ENCODE peak calls at places on chromosomes 1 and 21, in ten cellular contexts. P is MCF 10A; M is Calu3; L is fibroblast of villous mesenchyme; F is K562; C is CD8-positive, alpha-beta T cell; D is GM13976; H is body of pancreas; Z is coronary artery; W is cardiac muscle cell. G is an unnamed sample.

GRCh38 chr21:37088196-37088595 is 15.1 kb downstream of the TTC3 start:
- DNase-seq in M (no peak), H (no peak), L (peak), P (peak), D (no peak), C (no peak), W (peak), Z (no peak), F (no peak), G (no peak)

GRCh38 chr1:198157847-198158765 is 1.3 kb downstream of the NEK7 start:
- DNase-seq in M (no peak), W (peak), F (no peak), H (no peak), Z (no peak), L (peak), P (peak), C (peak), D (no peak), G (peak)

GRCh38 chr1:218479436-218480115 is 134.4 kb downstream of the TGFB2 start:
- DNase-seq in L (peak), M (no peak), C (no peak), H (no peak), F (no peak), D (no peak), Z (no peak), P (no peak), W (peak), G (no peak)

GRCh38 chr1:10754571-10755329 is 41.7 kb downstream of the CASZ1 start:
- DNase-seq in W (no peak), D (no peak), Z (no peak), C (no peak), M (no peak), F (no peak), H (no peak), L (no peak), P (no peak), G (no peak)

GRCh38 chr1:45013551-45014209 is 1.6 kb downstream of the UROD start:
- DNase-seq in D (no peak), Z (no peak), W (no peak), F (no peak), P (no peak), M (no peak), C (no peak), L (no peak), H (no peak), G (no peak)

GRCh38 chr1:52057876-52058275 is 1.8 kb downstream of the BTF3L4 start:
- DNase-seq in Z (no peak), F (no peak), D (no peak), C (no peak), P (no peak), M (no peak), L (no peak), H (no peak), W (peak), G (no peak)

GRCh38 chr1:110880708-110881374 is 7.9 kb downstream of the CD53 start:
- DNase-seq in L (no peak), Z (no peak), D (no peak), C (peak), H (no peak), P (no peak), W (no peak), M (no peak), F (peak), G (no peak)

GRCh38 chr1:115478933-115479551 is 141.0 kb upstream of the NGF start:
- DNase-seq in P (no peak), W (no peak), F (no peak), Z (peak), D (no peak), M (no peak), H (peak), C (no peak), L (no peak), G (no peak)

GRCh38 chr1:100671604-100672003 is 47.9 kb upstream of the VCAM1 start:
- DNase-seq in C (no peak), F (no peak), H (no peak), D (no peak), M (no peak), Z (no peak), P (no peak), L (peak), W (peak), G (no peak)

GRCh38 chr1:180953291-180953747 is 40.6 kb downstream of the KIAA1614 start:
- DNase-seq in H (peak), P (peak), M (peak), F (no peak), C (no peak), Z (no peak), D (peak), L (no peak), W (no peak), G (no peak)

GRCh38 chr1:19596065-19596718 is 47.9 kb upstream of the NBL1 start:
- DNase-seq in C (no peak), M (peak), D (no peak), H (no peak), F (no peak), P (no peak), W (peak), Z (no peak), L (no peak), G (peak)

GRCh38 chr1:202968895-202969295 is 1.8 kb upstream of the CYB5R1 start:
- DNase-seq in H (peak), C (peak), M (peak), L (peak), Z (no peak), W (peak), F (peak), P (peak), D (peak), G (peak)

GRCh38 chr1:84020151-84020550 is 21.2 kb upstream of the TTLL7 start:
- DNase-seq in L (peak), P (no peak), Z (no peak), H (peak), F (no peak), M (peak), C (no peak), W (no peak), D (no peak), G (no peak)

GRCh38 chr1:151934048-151934493 is 24.8 kb upstream of the THEM4 start:
- DNase-seq in M (peak), F (peak), D (peak), C (peak), W (peak), Z (no peak), H (peak), P (peak), L (peak), G (peak)

GRCh38 chr1:173507205-173507846 is 30.2 kb downstream of the PRDX6 start:
- DNase-seq in P (peak), M (peak), D (no peak), H (no peak), L (peak), Z (no peak), W (peak), C (no peak), F (no peak), G (peak)

GRCh38 chr1:230208619-230209261 is 141.7 kb downstream of the GALNT2 start:
- DNase-seq in L (peak), W (no peak), M (no peak), H (no peak), P (no peak), D (peak), Z (no peak), F (no peak), C (peak), G (no peak)

GRCh38 chr1:37859507-37860345 is at the start of gene MTF1:
- DNase-seq in D (peak), Z (peak), C (peak), F (peak), P (peak), M (peak), H (peak), W (peak), L (peak), G (peak)

GRCh38 chr1:58397187-58397820 is 149.2 kb downstream of the OMA1 start:
- DNase-seq in M (no peak), H (no peak), L (peak), W (peak), F (no peak), P (peak), D (no peak), Z (no peak), C (no peak), G (peak)

GRCh38 chr1:29641921-29642320 is 405.6 kb downstream of the PTPRU start:
- DNase-seq in H (no peak), M (no peak), D (no peak), F (no peak), C (no peak), P (no peak), L (no peak), W (no peak), Z (no peak), G (no peak)

GRCh38 chr1:115706774-115707425 is 61.6 kb downstream of the CASQ2 start:
- DNase-seq in Z (no peak), F (peak), M (no peak), L (peak), H (no peak), C (no peak), D (peak), W (peak), P (peak), G (peak)

GRCh38 chr1:81976539-81976938 is 175.8 kb downstream of the ADGRL2 start:
- DNase-seq in D (no peak), W (no peak), L (no peak), F (no peak), P (no peak), M (no peak), Z (no peak), C (no peak), H (no peak), G (no peak)

GRCh38 chr1:174556392-174556791 is 108.6 kb downstream of the GPR52 start:
- DNase-seq in W (no peak), M (no peak), L (no peak), F (no peak), D (no peak), P (no peak), C (no peak), Z (no peak), H (no peak), G (no peak)

GRCh38 chr1:6854166-6854565 is 68.9 kb downstream of the CAMTA1 start:
- DNase-seq in D (no peak), H (no peak), M (no peak), P (peak), L (no peak), Z (no peak), W (peak), C (no peak), F (no peak), G (no peak)

GRCh38 chr1:177615251-177615650 is 354.6 kb downstream of the SEC16B start:
- DNase-seq in Z (no peak), D (no peak), H (no peak), C (no peak), M (no peak), P (peak), L (peak), F (no peak), W (no peak), G (no peak)

GRCh38 chr21:25005388-25005787 is 601.9 kb downstream of the MRPL39 start:
- DNase-seq in C (no peak), M (no peak), H (no peak), W (no peak), D (no peak), Z (no peak), L (peak), F (no peak), P (peak), G (no peak)

GRCh38 chr1:181106479-181106878 is 18.0 kb downstream of the IER5 start:
- DNase-seq in F (no peak), P (no peak), Z (no peak), H (no peak), D (no peak), L (no peak), W (no peak), C (no peak), M (no peak), G (no peak)

GRCh38 chr1:5099018-5099417 is 444.6 kb downstream of the AJAP1 start:
- DNase-seq in F (no peak), L (no peak), H (no peak), W (no peak), M (no peak), Z (no peak), C (no peak), P (no peak), D (no peak), G (no peak)

GRCh38 chr1:5099558-5099957 is 445.1 kb downstream of the AJAP1 start:
- DNase-seq in P (no peak), W (no peak), D (no peak), H (peak), F (no peak), C (no peak), L (no peak), M (no peak), Z (no peak), G (no peak)
- TF ChIP-seq CTCF in P (no peak), W (no peak), D (no peak), H (no peak), F (no peak), C (no peak), L (no peak), M (no peak), Z (no peak), G (no peak)

GRCh38 chr1:242228991-242229390 is 230.1 kb upstream of the MAP1LC3C start:
- DNase-seq in F (no peak), W (no peak), Z (no peak), M (no peak), H (no peak), C (no peak), D (no peak), P (peak), L (no peak), G (no peak)
- TF ChIP-seq CTCF in F (no peak), W (no peak), Z (no peak), M (no peak), H (no peak), C (no peak), D (no peak), P (no peak), L (no peak), G (no peak)

GRCh38 chr1:226407199-226407496 is 745 bp downstream of the PARP1 start:
- DNase-seq in C (peak), F (no peak), D (no peak), H (no peak), P (no peak), Z (no peak), L (no peak), M (no peak), W (no peak), G (no peak)

GRCh38 chr1:226409392-226409791 is 1.5 kb upstream of the PARP1 start:
- DNase-seq in Z (no peak), W (no peak), M (no peak), D (no peak), L (no peak), C (no peak), H (no peak), P (no peak), F (no peak), G (no peak)

GRCh38 chr1:226406401-226406881 is 1.5 kb downstream of the PARP1 start:
- DNase-seq in D (no peak), Z (no peak), H (no peak), M (no peak), W (no peak), P (peak), L (peak), C (no peak), F (no peak), G (no peak)

GRCh38 chr1:226407497-226408284 is at the start of gene PARP1:
- DNase-seq in C (peak), L (peak), W (peak), M (peak), F (peak), H (peak), D (peak), P (peak), Z (peak), G (peak)

DNA sequence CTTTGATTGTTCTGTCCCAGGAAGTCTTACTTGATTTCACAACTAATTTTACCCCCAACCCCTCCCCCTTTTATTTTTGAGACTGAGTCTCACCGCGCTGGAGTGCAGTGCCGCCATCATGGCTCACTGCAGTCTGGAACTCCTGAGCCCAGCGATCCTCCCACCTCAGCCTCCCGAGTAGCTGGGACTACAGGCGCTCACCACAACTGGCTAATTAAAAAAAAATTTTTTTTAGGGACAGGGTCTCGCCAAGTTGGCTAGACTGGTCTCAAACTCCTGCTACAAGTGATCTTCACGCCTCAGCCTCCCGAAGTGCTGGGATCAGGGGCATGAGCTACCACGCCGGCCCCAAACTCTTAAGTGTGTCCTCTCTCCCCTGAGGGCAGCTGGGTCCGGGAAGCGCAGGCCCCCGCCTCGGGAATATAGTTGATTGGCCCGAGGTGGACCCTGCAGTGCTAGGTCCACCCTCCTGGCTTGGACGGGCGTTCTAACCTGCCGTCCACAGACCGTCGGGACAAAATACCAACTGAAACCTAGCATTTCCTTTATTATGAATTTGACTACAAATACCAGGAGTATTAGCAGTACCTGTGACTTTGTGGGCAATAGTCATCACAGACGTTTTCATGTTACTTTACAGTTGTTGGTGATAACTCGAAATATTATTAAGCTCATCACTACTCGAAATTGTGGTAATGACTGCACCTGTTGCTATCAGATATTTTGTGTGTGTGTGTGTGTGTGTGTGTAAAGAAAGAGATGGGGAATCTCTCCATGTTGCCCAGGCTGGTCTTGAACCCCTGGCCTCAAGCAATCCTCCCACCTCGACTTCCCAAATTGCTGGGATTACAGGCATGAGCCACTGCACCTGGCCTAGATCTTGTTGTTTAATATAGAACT is 642 bp upstream of the PARP1 start:
- DNase-seq in W (no peak), C (no peak), L (no peak), D (no peak), P (no peak), H (no peak), F (no peak), Z (no peak), M (no peak), G (no peak)
- TF ChIP-seq CTCF in W (no peak), C (no peak), L (no peak), D (no peak), P (no peak), H (no peak), F (no peak), Z (no peak), M (peak), G (no peak)

GRCh38 chr1:242745079-242745478 is 220.6 kb upstream of the PLD5 start:
- DNase-seq in F (no peak), D (no peak), Z (no peak), H (no peak), C (no peak), M (no peak), P (no peak), W (no peak), L (no peak), G (no peak)

GRCh38 chr1:242743983-242744780 is 219.7 kb upstream of the PLD5 start:
- DNase-seq in D (no peak), H (no peak), P (no peak), W (no peak), L (no peak), M (no peak), C (no peak), F (no peak), Z (no peak), G (no peak)

GRCh38 chr1:242751941-242752340 is 227.4 kb upstream of the PLD5 start:
- DNase-seq in F (no peak), H (no peak), D (no peak), M (no peak), W (no peak), P (no peak), Z (no peak), L (no peak), C (no peak), G (no peak)

DNA sequence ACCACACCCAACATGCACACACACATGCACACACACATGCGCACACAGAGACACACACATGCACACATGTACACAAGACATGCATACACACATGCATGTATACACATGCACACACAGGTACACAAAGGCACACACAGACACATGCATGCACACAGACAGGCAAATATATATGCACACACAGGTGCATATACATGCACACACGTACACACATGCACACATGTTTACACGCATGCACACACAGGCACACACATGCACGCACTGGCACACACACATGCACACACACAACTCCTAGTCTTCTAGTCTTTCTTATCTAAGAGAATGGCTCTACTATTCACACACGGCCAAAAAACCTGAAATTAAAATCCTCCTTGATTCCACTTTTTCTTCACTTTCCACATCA is 222.7 kb upstream of the PLD5 start:
- DNase-seq in D (no peak), L (no peak), Z (no peak), M (no peak), W (no peak), H (no peak), F (no peak), P (no peak), C (no peak), G (no peak)
- TF ChIP-seq CTCF in D (no peak), L (no peak), Z (no peak), M (no peak), W (no peak), H (no peak), F (no peak), P (no peak), C (no peak), G (no peak)

GRCh38 chr1:1577367-1578011 is 2.8 kb upstream of the SSU72 start:
- DNase-seq in H (no peak), C (no peak), M (no peak), P (no peak), L (no peak), Z (no peak), W (no peak), D (no peak), F (no peak), G (no peak)

GRCh38 chr1:1574721-1575537 is at the start of gene SSU72:
- DNase-seq in W (peak), P (peak), M (peak), L (peak), C (peak), D (peak), F (peak), Z (peak), H (peak), G (peak)

GRCh38 chr1:1578371-1578940 is 3.8 kb upstream of the SSU72 start:
- DNase-seq in C (no peak), F (no peak), M (no peak), H (no peak), D (no peak), P (no peak), W (no peak), L (no peak), Z (no peak), G (no peak)

GRCh38 chr1:1569341-1569740 is 5.3 kb downstream of the SSU72 start:
- DNase-seq in P (no peak), H (no peak), M (no peak), W (no peak), F (no peak), D (no peak), C (no peak), Z (no peak), L (no peak), G (no peak)

GRCh38 chr1:1573843-1574720 is 581 bp downstream of the SSU72 start:
- DNase-seq in F (peak), L (peak), Z (no peak), P (peak), C (peak), M (peak), W (peak), D (peak), H (peak), G (peak)
- TF ChIP-seq CTCF in F (peak), L (peak), Z (no peak), P (no peak), C (no peak), M (no peak), W (peak), D (peak), H (no peak), G (peak)

GRCh38 chr1:21623411-21623961 is 45.7 kb downstream of the RAP1GAP start:
- DNase-seq in Z (no peak), C (no peak), W (no peak), H (peak), L (no peak), M (peak), F (no peak), D (no peak), P (no peak), G (peak)

GRCh38 chr1:21626921-21627339 is 42.2 kb downstream of the RAP1GAP start:
- DNase-seq in M (peak), F (no peak), H (no peak), D (no peak), C (no peak), Z (no peak), W (no peak), P (peak), L (no peak), G (no peak)

GRCh38 chr1:21625390-21626190 is 43.6 kb downstream of the RAP1GAP start:
- DNase-seq in L (no peak), F (no peak), M (no peak), Z (no peak), C (no peak), W (no peak), D (no peak), P (no peak), H (no peak), G (no peak)

GRCh38 chr1:21622466-21623315 is 46.5 kb downstream of the RAP1GAP start:
- DNase-seq in C (no peak), H (peak), P (peak), Z (no peak), M (peak), D (peak), F (peak), W (peak), L (no peak), G (peak)

GRCh38 chr1:21624577-21625389 is 44.4 kb downstream of the RAP1GAP start:
- DNase-seq in C (no peak), H (peak), M (no peak), P (no peak), F (no peak), W (peak), Z (no peak), L (no peak), D (no peak), G (no peak)
- TF ChIP-seq CTCF in C (no peak), H (no peak), M (no peak), P (no peak), F (no peak), W (no peak), Z (no peak), L (no peak), D (no peak), G (no peak)